ENCODE peak calls at places on chromosome 18, in six cellular contexts. J is GM23248, R is endothelial cell of umbilical vein, Z is right atrium auricular region, D is DND-41, U is ovary. N is an unnamed sample.

GRCh38 chr18:79788096-79789085 is 9.3 kb upstream of the KCNG2 start:
- DNase-seq in J (peak), R (no peak), Z (no peak), D (no peak), U (no peak), N (no peak)

GRCh38 chr18:76819411-76820136 is 2.8 kb upstream of the ZNF236 start:
- DNase-seq in J (no peak), R (no peak), Z (peak), D (no peak), U (no peak), N (no peak)

GRCh38 chr18:7572837-7573236 is 5.7 kb downstream of the PTPRM start:
- DNase-seq in J (peak), R (peak), Z (no peak), D (no peak), U (no peak), N (no peak)

GRCh38 chr18:53153800-53154199 is 813.8 kb downstream of the DCC start:
- DNase-seq in J (no peak), R (no peak), Z (no peak), D (no peak), U (no peak), N (no peak)

GRCh38 chr18:10298346-10298745 is 156.1 kb upstream of the APCDD1 start:
- DNase-seq in J (no peak), R (no peak), Z (no peak), D (no peak), U (no peak), N (no peak)

GRCh38 chr18:26868968-26869586 is 3.6 kb upstream of the AQP4 start:
- DNase-seq in J (no peak), R (no peak), Z (no peak), D (no peak), U (peak), N (no peak)

GRCh38 chr18:50451100-50451842 is 76.4 kb downstream of the SKA1 start:
- DNase-seq in J (no peak), R (no peak), Z (no peak), D (no peak), U (no peak), N (no peak)

GRCh38 chr18:10398571-10398970 is 55.9 kb upstream of the APCDD1 start:
- DNase-seq in J (no peak), R (no peak), Z (no peak), D (no peak), U (no peak), N (no peak)

GRCh38 chr18:67783215-67783946 is 266.9 kb upstream of the DSEL start:
- DNase-seq in J (peak), R (peak), Z (no peak), D (no peak), U (no peak), N (no peak)

GRCh38 chr18:49756671-49757362 is 56.5 kb downstream of the ACAA2 start:
- DNase-seq in J (no peak), R (no peak), Z (no peak), D (no peak), U (no peak), N (no peak)

GRCh38 chr18:136433-136832 is 21.9 kb upstream of the USP14 start:
- DNase-seq in J (no peak), R (no peak), Z (no peak), D (peak), U (no peak), N (peak)

GRCh38 chr18:73245345-73245744 is 377.6 kb upstream of the NETO1 start:
- DNase-seq in J (no peak), R (no peak), Z (no peak), D (no peak), U (no peak), N (no peak)

GRCh38 chr18:7514796-7515440 is 52.2 kb upstream of the PTPRM start:
- DNase-seq in J (no peak), R (peak), Z (no peak), D (no peak), U (no peak), N (no peak)

GRCh38 chr18:59266019-59266369 is 7.3 kb downstream of the RAX start:
- DNase-seq in J (no peak), R (no peak), Z (no peak), D (no peak), U (no peak), N (no peak)

GRCh38 chr18:46269275-46269674 is 165.1 kb downstream of the HAUS1 start:
- DNase-seq in J (no peak), R (no peak), Z (no peak), D (no peak), U (no peak), N (no peak)

GRCh38 chr18:46220116-46220515 is 115.9 kb downstream of the HAUS1 start:
- DNase-seq in J (peak), R (no peak), Z (no peak), D (no peak), U (no peak), N (no peak)

GRCh38 chr18:3703732-3704176 is 253.8 kb downstream of the TGIF1 start:
- DNase-seq in J (peak), R (peak), Z (peak), D (peak), U (peak), N (peak)

GRCh38 chr18:78984941-78985784 is 5.5 kb downstream of the SALL3 start:
- DNase-seq in J (no peak), R (no peak), Z (no peak), D (peak), U (no peak), N (peak)

GRCh38 chr18:66722671-66723070 is 118.8 kb upstream of the CDH19 start:
- DNase-seq in J (no peak), R (no peak), Z (no peak), D (no peak), U (no peak), N (no peak)

GRCh38 chr18:75201273-75201898 is 7.6 kb downstream of the PTGR3 start:
- DNase-seq in J (no peak), R (peak), Z (no peak), D (no peak), U (no peak), N (no peak)

GRCh38 chr18:75200644-75201272 is 8.2 kb downstream of the PTGR3 start:
- DNase-seq in J (no peak), R (no peak), Z (no peak), D (no peak), U (no peak), N (no peak)

GRCh38 chr18:75201936-75202335 is 7.0 kb downstream of the PTGR3 start:
- DNase-seq in J (no peak), R (no peak), Z (no peak), D (no peak), U (no peak), N (no peak)

GRCh38 chr18:75199327-75199726 is 9.6 kb downstream of the PTGR3 start:
- DNase-seq in J (peak), R (peak), Z (no peak), D (no peak), U (no peak), N (no peak)

DNA sequence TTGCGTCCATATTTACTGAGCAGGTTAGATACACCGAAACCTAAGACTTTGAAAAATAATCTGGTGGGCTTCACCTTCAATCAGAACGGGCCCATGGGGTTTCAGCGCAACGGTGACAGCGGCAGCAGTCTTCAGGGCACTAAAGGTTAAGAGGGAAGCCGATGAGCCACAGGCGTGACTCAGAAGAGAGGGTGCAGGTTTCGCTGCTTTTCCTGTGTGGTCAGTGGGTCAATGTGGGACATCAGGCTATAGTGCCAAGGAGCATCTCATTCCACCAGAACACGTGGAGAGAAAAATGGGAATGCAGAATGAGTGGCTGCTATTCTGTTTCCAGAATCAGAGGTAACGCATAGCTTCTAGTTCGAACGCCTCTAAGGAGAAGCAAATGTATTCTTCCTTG is 8.9 kb downstream of the PTGR3 start:
- DNase-seq in J (no peak), R (no peak), Z (no peak), D (no peak), U (no peak), N (no peak)
- H3K27ac ChIP-seq in J (no peak), R (no peak), Z (no peak), D (no peak), U (no peak), N (no peak)

GRCh38 chr18:23619388-23619873 is 33.1 kb upstream of the NPC1 start:
- DNase-seq in J (peak), R (peak), Z (peak), D (no peak), U (peak), N (no peak)
- H3K4me3 ChIP-seq in J (peak), R (peak), Z (peak), D (no peak), U (peak), N (no peak)

DNA sequence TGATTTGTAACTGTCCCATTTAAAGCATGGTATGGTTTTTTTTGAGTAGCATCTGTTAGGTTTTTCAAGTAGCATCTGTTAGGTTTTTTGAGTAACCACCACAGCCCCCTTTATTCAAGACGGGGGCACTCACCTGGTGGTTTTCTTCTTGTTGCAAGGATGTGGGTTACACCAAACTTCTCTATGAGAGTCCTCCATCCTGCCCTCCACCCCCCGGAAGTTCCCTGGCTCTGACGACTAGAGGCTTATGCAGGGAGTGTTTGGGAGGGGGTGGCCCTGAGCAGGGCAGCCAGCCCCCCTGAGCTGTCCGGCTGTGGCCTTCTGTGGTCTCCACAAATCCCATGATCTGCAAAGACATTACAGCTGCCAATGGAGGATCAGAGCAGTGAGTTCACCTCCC is 39.3 kb downstream of the MTCL1 start:
- DNase-seq in J (no peak), R (no peak), Z (no peak), D (peak), U (no peak), N (peak)
- H3K27ac ChIP-seq in J (peak), R (no peak), Z (no peak), D (peak), U (no peak), N (no peak)

DNA sequence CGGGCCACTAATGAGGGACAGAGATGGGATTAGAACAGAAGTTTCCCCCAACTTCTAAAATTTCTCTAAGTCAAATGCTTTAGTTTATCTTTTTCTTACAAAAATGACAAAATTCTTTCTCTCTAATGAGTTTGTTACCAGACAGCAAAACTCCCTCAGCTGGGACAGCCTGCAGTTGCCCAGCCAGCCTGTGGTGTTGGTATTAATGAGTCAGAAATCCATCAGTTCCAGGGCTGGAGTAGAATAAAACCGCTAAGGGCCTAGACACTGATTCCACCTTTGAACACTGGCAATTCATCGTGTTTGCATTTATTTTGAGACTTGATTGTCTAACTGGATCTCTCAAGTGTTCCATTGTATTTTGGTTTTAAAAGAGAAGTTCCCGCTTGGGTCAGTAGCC is 38.3 kb upstream of the SMAD2 start:
- DNase-seq in J (peak), R (no peak), Z (no peak), D (no peak), U (no peak), N (no peak)
- H3K4me3 ChIP-seq in J (no peak), R (no peak), Z (no peak), D (no peak), U (no peak), N (no peak)

DNA sequence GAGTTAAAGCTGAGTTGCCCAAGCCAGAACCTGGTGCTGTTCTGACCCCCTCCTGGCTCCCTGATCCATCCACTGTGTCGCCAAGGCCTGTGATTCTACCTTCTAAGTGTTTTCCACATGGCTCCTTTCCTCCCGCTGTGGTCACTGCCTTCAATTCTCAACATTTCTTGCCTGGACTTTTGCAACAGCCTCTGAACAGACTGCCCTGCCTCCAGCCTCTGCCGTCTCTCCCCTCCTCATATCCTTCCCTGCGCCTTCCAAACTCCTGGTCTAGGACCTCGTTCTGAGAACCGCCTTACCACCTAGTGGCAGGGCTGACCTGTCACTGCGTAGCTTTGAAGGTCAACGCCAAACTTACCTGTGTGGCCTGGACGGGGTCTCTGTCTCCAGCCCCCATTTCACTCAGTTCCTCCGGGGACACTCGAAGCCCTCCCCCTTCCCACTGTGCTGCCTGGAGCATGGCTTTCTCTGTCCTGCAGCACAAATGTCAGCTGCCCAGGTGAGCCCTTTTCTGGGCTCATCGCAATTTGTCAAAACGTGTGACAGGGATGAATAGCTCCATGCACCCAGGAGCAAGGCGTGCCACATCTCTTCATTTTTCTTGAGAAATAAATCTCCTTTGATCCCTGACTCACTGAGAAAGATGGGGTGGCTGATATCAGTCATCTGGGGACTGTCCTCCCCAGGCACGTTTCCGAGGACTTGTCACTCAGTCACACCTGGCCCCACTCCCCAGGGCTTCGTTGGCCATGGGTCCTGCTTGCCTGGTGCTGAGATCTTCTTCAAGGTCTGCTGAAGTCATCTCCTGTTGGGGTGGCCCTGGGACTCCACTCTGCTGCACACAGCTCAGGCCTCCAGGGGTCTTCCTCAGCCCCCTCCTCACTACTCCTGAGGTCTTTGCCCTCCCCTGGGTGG is 46.7 kb downstream of the LDLRAD4 start:
- DNase-seq in J (no peak), R (no peak), Z (peak), D (no peak), U (no peak), N (no peak)
- H3K27ac ChIP-seq in J (no peak), R (no peak), Z (peak), D (no peak), U (no peak), N (no peak)

GRCh38 chr18:12372406-12372805 is 4.6 kb downstream of the AFG3L2 start:
- DNase-seq in J (no peak), R (no peak), Z (no peak), D (no peak), U (no peak), N (no peak)

GRCh38 chr18:12374398-12374797 is 2.6 kb downstream of the AFG3L2 start:
- DNase-seq in J (no peak), R (no peak), Z (no peak), D (no peak), U (no peak), N (peak)

GRCh38 chr18:12371590-12371989 is 5.4 kb downstream of the AFG3L2 start:
- DNase-seq in J (no peak), R (no peak), Z (no peak), D (no peak), U (no peak), N (peak)

GRCh38 chr18:12373771-12374116 is 3.3 kb downstream of the AFG3L2 start:
- DNase-seq in J (no peak), R (no peak), Z (no peak), D (no peak), U (no peak), N (no peak)

DNA sequence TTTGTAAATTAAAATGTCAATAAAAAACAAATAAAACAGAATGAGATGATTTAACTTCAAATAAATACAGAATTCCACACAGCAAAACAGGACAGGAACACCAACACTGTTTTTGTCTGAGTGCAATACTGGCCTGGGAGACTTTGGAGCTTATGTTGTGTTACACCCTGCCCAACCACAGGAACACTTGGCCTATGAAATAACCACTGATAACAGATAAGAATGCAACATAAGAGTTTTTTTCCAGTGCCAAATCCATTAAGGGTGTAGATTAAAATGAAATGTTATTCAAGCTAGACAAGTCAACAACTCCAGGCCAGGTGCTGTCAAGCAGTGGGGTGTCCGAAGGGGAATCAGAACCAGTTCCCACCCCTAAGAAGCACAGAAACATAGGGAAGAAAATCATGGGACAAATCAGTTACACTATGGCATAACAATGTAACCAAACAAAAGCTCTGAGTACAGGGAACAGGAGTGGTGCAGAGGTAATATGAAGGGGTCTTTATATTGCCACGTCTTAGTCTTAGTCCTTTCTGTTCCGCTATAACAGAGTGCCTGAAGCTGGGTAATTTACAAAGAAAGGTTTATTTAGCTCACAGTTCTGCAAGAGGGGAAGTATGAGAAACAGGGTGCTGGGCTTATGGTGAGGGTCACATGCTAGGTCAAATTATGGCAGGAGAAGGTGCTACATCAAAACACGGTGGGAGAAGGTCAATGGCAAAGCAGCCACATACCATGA is 3.8 kb downstream of the AFG3L2 start:
- DNase-seq in J (peak), R (peak), Z (no peak), D (no peak), U (no peak), N (peak)
- H3K4me3 ChIP-seq in J (no peak), R (no peak), Z (no peak), D (no peak), U (no peak), N (peak)

GRCh38 chr18:14945984-14946383 is 198.0 kb downstream of the ANKRD30B start:
- DNase-seq in J (peak), R (no peak), Z (no peak), D (no peak), U (no peak), N (peak)

GRCh38 chr18:14943486-14943885 is 195.5 kb downstream of the ANKRD30B start:
- DNase-seq in J (no peak), R (no peak), Z (no peak), D (no peak), U (no peak), N (no peak)

GRCh38 chr18:14945286-14945685 is 197.3 kb downstream of the ANKRD30B start:
- DNase-seq in J (no peak), R (no peak), Z (no peak), D (no peak), U (no peak), N (no peak)

GRCh38 chr18:14943967-14944636 is 196.1 kb downstream of the ANKRD30B start:
- DNase-seq in J (no peak), R (no peak), Z (no peak), D (no peak), U (no peak), N (no peak)

DNA sequence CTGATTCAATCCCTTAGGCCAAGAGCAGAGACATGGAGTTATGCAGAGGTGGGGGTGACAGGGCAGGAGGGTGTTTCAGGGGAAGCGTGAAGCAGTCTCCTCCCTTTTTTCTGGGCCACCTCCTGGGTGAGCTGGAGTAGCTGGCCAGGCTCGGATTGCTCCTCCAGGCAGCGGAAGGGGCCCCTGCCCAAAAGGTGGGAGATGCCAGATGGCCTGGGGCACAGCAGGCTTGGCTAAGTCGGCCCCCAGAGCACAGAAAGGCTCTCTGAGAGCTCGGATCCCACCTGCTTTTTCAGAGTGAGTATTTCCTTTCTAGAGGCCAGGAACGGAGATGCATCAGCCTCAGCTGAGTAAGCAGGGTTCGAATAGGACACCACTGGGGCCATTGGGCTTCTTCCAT is 196.9 kb downstream of the ANKRD30B start:
- DNase-seq in J (no peak), R (no peak), Z (no peak), D (no peak), U (no peak), N (no peak)
- H3K27ac ChIP-seq in J (no peak), R (no peak), Z (no peak), D (no peak), U (no peak), N (no peak)

N was measured in small intestine.